ENCODE peak calls at places on chromosomes 12 and 14, in four cellular contexts. N, D, Q and U are unnamed samples.

GRCh38 chr14:95700221-95700976 is 13.5 kb downstream of the TCL1A start:
- DNase-seq in D (no peak), Q (no peak), N (no peak), U (no peak)

GRCh38 chr12:115251727-115252126 is 567.8 kb upstream of the TBX3 start:
- DNase-seq in D (no peak), N (no peak), Q (no peak), U (peak)

GRCh38 chr12:47888127-47888819 is 16.5 kb downstream of the VDR start:
- DNase-seq in Q (no peak), D (no peak), N (no peak), U (no peak)

GRCh38 chr14:36771256-36771655 is 109.6 kb downstream of the PAX9 start:
- DNase-seq in N (no peak), Q (peak), D (peak), U (no peak)

GRCh38 chr12:47808574-47809380 is 10.9 kb downstream of the HDAC7 start:
- DNase-seq in D (peak), Q (peak), N (no peak), U (no peak)

GRCh38 chr12:14612895-14613294 is 45.2 kb upstream of the PLBD1 start:
- DNase-seq in Q (no peak), N (no peak), D (no peak), U (no peak)

GRCh38 chr14:20604291-20604690 is 13.1 kb upstream of the RNASE12 start:
- DNase-seq in Q (no peak), N (no peak), D (no peak), U (no peak)

GRCh38 chr12:1605129-1606020 is 11.0 kb upstream of the FBXL14 start:
- DNase-seq in D (peak), Q (peak), N (no peak), U (peak)

GRCh38 chr12:34606749-34607519 is 584.6 kb downstream of the ALG10 start:
- DNase-seq in D (no peak), N (no peak), Q (no peak), U (no peak)

GRCh38 chr12:26239127-26239500 is 43.7 kb downstream of the SSPN start:
- DNase-seq in N (no peak), Q (no peak), D (no peak), U (no peak)

GRCh38 chr14:68580676-68581075 is 212.2 kb downstream of the ZFP36L1 start:
- DNase-seq in Q (no peak), N (no peak), D (no peak), U (no peak)

GRCh38 chr14:85601246-85601645 is 71.3 kb downstream of the FLRT2 start:
- DNase-seq in N (no peak), D (no peak), Q (no peak), U (no peak)

GRCh38 chr12:66709444-66709773 is 30.5 kb upstream of the GRIP1 start:
- DNase-seq in Q (no peak), N (no peak), D (no peak), U (no peak)

GRCh38 chr12:66709893-66710292 is 31.0 kb upstream of the GRIP1 start:
- DNase-seq in Q (no peak), N (no peak), D (no peak), U (no peak)

GRCh38 chr12:66713984-66714383 is 35.1 kb upstream of the GRIP1 start:
- DNase-seq in N (no peak), D (no peak), Q (no peak), U (no peak)

GRCh38 chr12:66707002-66707697 is 28.3 kb upstream of the GRIP1 start:
- DNase-seq in Q (no peak), N (no peak), D (no peak), U (no peak)

GRCh38 chr12:66708704-66709443 is 30.0 kb upstream of the GRIP1 start:
- DNase-seq in Q (peak), N (no peak), D (peak), U (no peak)
- TF ChIP-seq CTCF in Q (peak), N (no peak), D (peak), U (peak)

DNA sequence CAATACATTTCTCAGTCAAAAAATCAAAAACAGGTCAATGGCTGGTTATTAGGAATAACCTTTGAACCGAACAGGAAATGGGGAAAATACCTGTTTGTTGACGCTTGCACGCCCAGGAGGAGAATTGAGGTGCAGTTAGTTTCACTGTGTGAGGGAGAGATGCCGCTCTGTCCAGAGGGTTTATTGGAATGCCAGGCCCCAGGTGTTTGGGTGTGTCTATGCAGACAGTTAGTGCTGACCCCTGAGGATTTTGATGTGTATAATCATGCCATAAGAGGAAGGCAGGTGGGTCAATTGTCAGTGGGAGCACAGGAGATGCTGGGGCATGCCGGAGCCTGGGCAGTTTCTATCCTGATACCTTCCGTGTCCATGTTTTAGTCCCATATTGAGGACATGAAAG is 100.8 kb upstream of the DIO3 start:
- DNase-seq in D (no peak), N (no peak), Q (no peak), U (no peak)
- TF ChIP-seq EZH2 in D (no peak), N (no peak), Q (no peak), U (no peak)

GRCh38 chr14:74457511-74457910 is 31.5 kb upstream of the SYNDIG1L start:
- DNase-seq in N (no peak), D (no peak), Q (no peak), U (no peak)
- H2AFZ ChIP-seq in N (no peak), D (no peak), Q (no peak), U (no peak)

GRCh38 chr12:12812163-12812562 is 983 bp upstream of the DDX47 start:
- DNase-seq in N (no peak), Q (no peak), D (no peak), U (no peak)
- TF ChIP-seq CTCF in N (peak), Q (no peak), D (peak), U (no peak)

GRCh38 chr12:130162267-130162666 is at the start of gene FZD10:
- DNase-seq in D (no peak), N (no peak), Q (no peak), U (no peak)
- TF ChIP-seq EZH2 in D (no peak), N (no peak), Q (no peak), U (no peak)

DNA sequence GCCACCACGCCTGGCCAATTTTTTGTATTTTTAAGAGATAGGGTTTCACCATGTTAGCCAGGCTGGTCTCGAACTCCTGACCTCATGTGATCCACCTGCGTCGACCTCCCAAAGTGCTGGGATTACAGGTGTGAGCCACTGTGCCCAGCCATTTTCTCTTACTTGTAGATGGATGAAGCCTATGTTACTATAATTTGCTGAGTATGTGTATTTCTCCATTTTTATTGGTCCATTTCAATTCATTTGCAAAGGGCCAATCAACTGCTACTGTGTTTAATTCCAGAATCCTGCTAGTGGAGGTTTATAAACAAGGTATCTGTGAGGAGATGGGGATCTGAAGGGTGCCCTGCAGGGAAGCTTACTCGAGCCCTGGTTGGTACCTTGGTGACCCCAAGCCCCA is 101.7 kb upstream of the MAX start:
- DNase-seq in Q (no peak), N (no peak), D (no peak), U (no peak)
- H2AFZ ChIP-seq in Q (no peak), N (no peak), D (no peak), U (no peak)

GRCh38 chr14:77190977-77191376 is 9.4 kb downstream of the TMEM63C start:
- DNase-seq in Q (no peak), N (no peak), D (peak), U (no peak)
- TF ChIP-seq CTCF in Q (no peak), N (no peak), D (peak), U (no peak)